ENCODE peak calls at places on chromosomes 3 and 15, in four cellular contexts. H is transverse colon, U is stomach, E is upper lobe of left lung. X is an unnamed sample. For H3K4me1, the result is how much of the 10 kb centered on the place peaks cover.

GRCh38 chr3:130893240-130894129 is at the start of gene ATP2C1:
- DNase-seq in E (peak), H (peak), U (peak), X (peak)

GRCh38 chr3:129838086-129838485 is 55.4 kb downstream of the TMCC1 start:
- DNase-seq in U (no peak), H (no peak), E (no peak), X (no peak)

GRCh38 chr3:85721409-85722145 is 762.8 kb downstream of the CADM2 start:
- DNase-seq in H (no peak), E (peak), U (no peak), X (no peak)

GRCh38 chr15:39835550-39835949 is 52.9 kb upstream of the FSIP1 start:
- DNase-seq in U (no peak), H (no peak), E (no peak), X (no peak)

GRCh38 chr3:134423153-134423552 is 48.9 kb upstream of the AMOTL2 start:
- DNase-seq in E (no peak), H (no peak), U (no peak), X (no peak)

GRCh38 chr15:94282269-94283250 is 51.2 kb downstream of the MCTP2 start:
- DNase-seq in U (no peak), H (no peak), E (no peak), X (no peak)

GRCh38 chr3:112984485-112984884 is 6.3 kb upstream of the GTPBP8 start:
- DNase-seq in H (peak), U (peak), E (no peak), X (no peak)

GRCh38 chr3:17243616-17244015 is 358.9 kb downstream of the PLCL2 start:
- DNase-seq in U (no peak), H (no peak), E (no peak), X (no peak)

GRCh38 chr3:151011427-151011826 is 38.9 kb upstream of the CLRN1 start:
- DNase-seq in H (no peak), U (no peak), E (no peak), X (no peak)

GRCh38 chr3:76245622-76246021 is 460.3 kb upstream of the ZNF717 start:
- DNase-seq in H (no peak), U (no peak), E (no peak), X (no peak)

GRCh38 chr15:67843571-67844387 is 3.9 kb upstream of the RNU6-1 start:
- DNase-seq in H (no peak), U (no peak), E (no peak), X (peak)

GRCh38 chr3:36796896-36797295 is 32.5 kb upstream of the DCLK3 start:
- DNase-seq in U (no peak), H (no peak), E (no peak), X (no peak)

GRCh38 chr15:70395164-70395563 is 297.4 kb upstream of the TLE3 start:
- DNase-seq in E (no peak), H (no peak), U (no peak), X (no peak)

GRCh38 chr3:129346690-129347440 is 68.2 kb downstream of the HMCES start:
- DNase-seq in E (no peak), H (no peak), U (no peak), X (no peak)

GRCh38 chr3:29144807-29145206 is 136.1 kb upstream of the RBMS3 start:
- DNase-seq in E (no peak), U (no peak), H (peak), X (peak)

GRCh38 chr15:68982976-68983550 is 31.4 kb upstream of the NOX5 start:
- DNase-seq in H (no peak), U (no peak), E (peak), X (no peak)

GRCh38 chr3:48661501-48662139 is 1.1 kb downstream of the CELSR3 start:
- DNase-seq in U (peak), E (peak), H (peak), X (peak)

GRCh38 chr3:56839784-56840724 is 38.3 kb upstream of the ARHGEF3 start:
- DNase-seq in U (no peak), H (no peak), E (no peak), X (no peak)

GRCh38 chr3:48125026-48125704 is 63.1 kb downstream of the CDC25A start:
- DNase-seq in E (no peak), H (no peak), U (no peak), X (no peak)

GRCh38 chr3:41327718-41328117 is 128.4 kb downstream of the CTNNB1 start:
- DNase-seq in E (no peak), H (no peak), U (no peak), X (no peak)

GRCh38 chr15:68676926-68677325 is 98.1 kb downstream of the CORO2B start:
- DNase-seq in H (no peak), U (no peak), E (no peak), X (peak)

GRCh38 chr15:43215961-43216360 is 4.9 kb downstream of the EPB42 start:
- DNase-seq in H (no peak), U (no peak), E (no peak), X (no peak)

GRCh38 chr15:30985081-30985531 is 6.3 kb downstream of the MTMR10 start:
- DNase-seq in H (peak), E (no peak), U (no peak), X (no peak)

GRCh38 chr3:66298591-66298990 is 77.8 kb downstream of the SLC25A26 start:
- DNase-seq in H (no peak), E (no peak), U (no peak), X (no peak)

GRCh38 chr3:16148783-16149182 is 25.7 kb upstream of the GALNT15 start:
- DNase-seq in U (peak), H (peak), E (no peak), X (peak)

GRCh38 chr3:45890405-45890804 is 4.1 kb downstream of the CCR9 start:
- DNase-seq in U (no peak), E (no peak), H (peak), X (no peak)

GRCh38 chr3:52527039-52527731 is 6.5 kb downstream of the NT5DC2 start:
- DNase-seq in H (peak), E (peak), U (no peak), X (peak)

GRCh38 chr3:40200754-40201316 is 108.7 kb upstream of the EIF1B start:
- DNase-seq in U (no peak), H (no peak), E (no peak), X (no peak)

GRCh38 chr15:66647358-66647757 is 54.7 kb upstream of the SMAD6 start:
- DNase-seq in U (peak), E (peak), H (no peak), X (no peak)

GRCh38 chr15:84992157-84992940 is 10.7 kb downstream of the PDE8A start:
- DNase-seq in E (no peak), H (peak), U (peak), X (no peak)

GRCh38 chr15:91891788-91892187 is 38.3 kb downstream of the SLCO3A1 start:
- DNase-seq in H (no peak), U (no peak), E (no peak), X (no peak)

GRCh38 chr15:65368300-65368617 is 9.5 kb downstream of the IGDCC3 start:
- DNase-seq in H (no peak), U (no peak), E (no peak), X (no peak)

GRCh38 chr3:55620361-55621025 is 133.4 kb upstream of the WNT5A start:
- DNase-seq in H (no peak), U (no peak), E (no peak), X (no peak)

GRCh38 chr3:149647285-149647684 is 10.5 kb downstream of the WWTR1 start:
- DNase-seq in H (no peak), U (no peak), E (no peak), X (no peak)

GRCh38 chr3:30659270-30660127 is 53.1 kb downstream of the TGFBR2 start:
- DNase-seq in U (no peak), E (no peak), H (no peak), X (no peak)

GRCh38 chr3:43765417-43766030 is 74.8 kb downstream of the ABHD5 start:
- DNase-seq in H (no peak), E (no peak), U (no peak), X (no peak)

GRCh38 chr15:57663262-57663661 is 43.3 kb upstream of the POLR2M start:
- DNase-seq in U (no peak), E (no peak), H (no peak), X (no peak)

DNA sequence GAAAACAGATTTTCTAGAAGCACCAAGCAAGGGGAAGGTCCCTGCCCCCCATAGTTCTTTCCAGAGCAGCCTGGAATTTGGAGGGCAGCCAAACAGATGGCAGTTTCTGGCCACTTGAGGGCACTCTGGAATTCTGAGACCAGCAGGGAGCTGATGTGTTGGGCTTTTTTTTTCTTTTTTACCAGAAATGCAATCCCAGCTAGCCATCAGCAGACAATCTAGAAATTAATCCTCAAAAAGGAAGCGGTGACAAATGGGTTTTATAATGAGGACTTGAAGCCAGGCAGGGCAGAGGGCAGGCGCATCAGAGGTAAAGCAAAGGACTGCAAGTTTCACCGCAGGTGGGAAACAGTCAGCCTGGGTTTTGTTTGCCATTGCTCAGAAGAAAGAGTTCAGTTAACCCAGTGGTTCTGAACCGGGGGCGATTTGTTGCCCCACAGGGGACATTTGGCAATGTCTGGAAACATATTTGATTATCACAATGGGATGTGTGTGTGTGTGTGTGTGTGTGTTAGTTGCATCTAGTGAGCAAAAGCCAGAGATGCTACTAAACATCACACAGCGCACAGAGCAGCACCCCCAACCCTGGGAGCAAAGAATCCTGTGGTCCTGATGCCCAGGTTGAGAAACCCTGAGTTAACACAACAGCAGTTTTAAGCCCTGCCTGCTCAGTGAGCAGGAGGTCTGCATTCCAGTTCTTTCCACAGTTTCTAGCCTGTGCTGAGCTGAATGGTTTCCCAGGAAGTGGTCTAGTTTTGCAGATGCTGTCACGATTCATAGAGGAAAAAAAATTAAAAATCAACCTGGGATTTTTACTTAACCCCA is 170.8 kb upstream of the PROK2 start:
- DNase-seq in H (peak), U (peak), E (no peak), X (peak)
- TF ChIP-seq POLR2AphosphoS5 in H (peak), U (no peak), E (peak), X (peak)

GRCh38 chr15:78917888-78918287 is 27.0 kb downstream of the CTSH start:
- DNase-seq in U (no peak), E (no peak), H (no peak), X (no peak)

GRCh38 chr15:78910836-78911235 is 34.0 kb downstream of the CTSH start:
- DNase-seq in H (no peak), E (no peak), U (no peak), X (no peak)

GRCh38 chr15:78913012-78913411 is 31.8 kb downstream of the CTSH start:
- DNase-seq in E (no peak), U (no peak), H (no peak), X (no peak)

GRCh38 chr15:78914027-78914764 is 30.6 kb downstream of the CTSH start:
- DNase-seq in U (peak), E (no peak), H (no peak), X (peak)

GRCh38 chr15:78915341-78916087 is 29.3 kb downstream of the CTSH start:
- DNase-seq in E (no peak), H (peak), U (no peak), X (peak)
- TF ChIP-seq POLR2A in E (no peak), H (no peak), U (no peak), X (no peak)

DNA sequence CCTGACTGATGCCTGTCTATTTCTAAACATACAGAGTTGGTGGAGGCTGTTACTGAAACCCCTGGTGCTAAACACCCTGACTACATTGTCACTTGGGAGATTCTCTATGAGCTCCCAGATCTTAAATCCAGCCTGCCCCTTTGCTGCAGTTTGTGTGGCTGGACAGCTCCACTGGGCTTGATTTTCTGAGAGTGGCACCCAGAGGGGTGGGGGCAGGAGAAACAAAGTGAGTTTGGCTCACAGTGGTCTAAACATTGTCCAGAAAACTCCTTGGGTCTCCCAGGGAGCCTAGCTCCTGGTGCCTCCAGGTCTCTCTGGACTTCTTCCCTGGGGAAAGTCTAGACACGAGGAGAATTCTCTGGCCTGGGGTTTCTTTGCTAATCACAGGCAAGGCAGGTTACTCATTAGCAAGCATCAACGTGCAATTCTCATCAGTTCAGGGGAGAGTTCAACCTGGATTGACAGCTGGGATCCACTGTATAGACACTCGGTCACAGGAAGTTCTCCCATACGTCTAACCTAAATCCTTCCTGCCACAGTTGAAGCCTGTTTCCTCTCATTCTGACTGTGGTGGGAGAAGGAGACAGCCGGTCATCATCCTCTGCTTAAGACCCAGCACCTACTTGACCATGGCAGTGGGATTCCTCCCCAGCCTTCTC is 7.1 kb upstream of the DLL4 start:
- DNase-seq in U (no peak), H (no peak), E (no peak), X (no peak)
- H3K4me1 ChIP-seq in U (under half), H (under half), E (under half), X (under half)

GRCh38 chr3:187012609-187013051 is 82.3 kb downstream of the ST6GAL1 start:
- DNase-seq in E (no peak), U (no peak), H (peak), X (no peak)
- TF ChIP-seq POLR2AphosphoS5 in E (no peak), U (no peak), H (no peak), X (no peak)

GRCh38 chr15:72272213-72272996 is at the start of gene PARP6:
- DNase-seq in H (peak), E (peak), U (peak), X (peak)
- TF ChIP-seq POLR2A in H (peak), E (peak), U (no peak), X (peak)

DNA sequence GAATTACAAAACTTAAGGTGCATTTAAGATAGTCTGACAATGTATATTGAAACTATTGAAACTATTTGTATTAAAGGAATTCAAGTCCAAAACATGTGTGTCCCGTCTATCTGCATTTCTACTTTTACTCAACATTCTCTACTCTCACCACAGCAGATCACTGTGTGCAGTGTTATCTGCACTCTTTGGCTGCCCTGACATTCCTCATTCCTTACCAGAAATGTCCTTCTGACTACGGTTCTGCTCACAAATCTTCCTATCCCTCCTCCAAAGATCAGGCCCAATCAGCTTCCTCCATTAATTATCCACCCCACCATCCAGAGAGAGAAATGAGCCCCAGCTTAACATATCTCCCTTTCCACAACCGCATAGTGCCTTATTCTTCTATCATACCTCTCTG is 94.8 kb downstream of the TBL1XR1 start:
- DNase-seq in U (no peak), H (no peak), E (no peak), X (no peak)
- H3K4me1 ChIP-seq in U (under half), H (under half), E (under half), X (under half)

X was measured in sigmoid colon.